ENCODE peak calls at places on chromosomes 5 and 9, in seven cellular contexts. One of them, this sample, is unnamed.

GRCh38 chr9:132557768-132558167 is 24.6 kb upstream of the BARHL1 start:
- DNase-seq in neural progenitor cell: no peak
- DNase-seq in HCT116: no peak
- DNase-seq in MM.1S: no peak
- DNase-seq in GM23248: no peak
- DNase-seq in SK-N-SH: no peak
- DNase-seq in hepatocyte: no peak
- DNase-seq in this sample: no peak

GRCh38 chr5:178130576-178131445 is at the start of gene RMND5B:
- DNase-seq in neural progenitor cell: peak; percentile 91
- DNase-seq in HCT116: peak; percentile 37
- DNase-seq in MM.1S: peak; percentile 91
- DNase-seq in GM23248: peak; percentile 90
- DNase-seq in SK-N-SH: peak; percentile 97
- DNase-seq in hepatocyte: peak; percentile 95
- DNase-seq in this sample: peak; percentile 92

GRCh38 chr5:90932052-90932699 is 373.6 kb downstream of the ADGRV1 start:
- DNase-seq in neural progenitor cell: peak; percentile 80
- DNase-seq in HCT116: peak; percentile 44
- DNase-seq in MM.1S: peak; percentile 29
- DNase-seq in GM23248: peak; percentile 77
- DNase-seq in SK-N-SH: peak; percentile 77
- DNase-seq in hepatocyte: peak; percentile 83
- DNase-seq in this sample: peak; percentile 22

GRCh38 chr5:124735169-124735858 is 11.1 kb downstream of the ZNF608 start:
- DNase-seq in neural progenitor cell: peak; percentile 87
- DNase-seq in HCT116: no peak
- DNase-seq in MM.1S: no peak
- DNase-seq in GM23248: peak; percentile 89
- DNase-seq in SK-N-SH: peak; percentile 80
- DNase-seq in hepatocyte: peak; percentile 80
- DNase-seq in this sample: peak; percentile 73

GRCh38 chr5:16880547-16880946 is 55.5 kb downstream of the MYO10 start:
- DNase-seq in neural progenitor cell: no peak
- DNase-seq in HCT116: no peak
- DNase-seq in MM.1S: no peak
- DNase-seq in GM23248: no peak
- DNase-seq in SK-N-SH: no peak
- DNase-seq in hepatocyte: no peak
- DNase-seq in this sample: no peak

GRCh38 chr5:102138243-102138653 is 157.8 kb downstream of the SLCO4C1 start:
- DNase-seq in neural progenitor cell: no peak
- DNase-seq in HCT116: no peak
- DNase-seq in MM.1S: no peak
- DNase-seq in GM23248: no peak
- DNase-seq in SK-N-SH: no peak
- DNase-seq in hepatocyte: peak; percentile 51
- DNase-seq in this sample: no peak

GRCh38 chr9:136078025-136078424 is 17.1 kb downstream of the NACC2 start:
- DNase-seq in neural progenitor cell: no peak
- DNase-seq in HCT116: no peak
- DNase-seq in MM.1S: no peak
- DNase-seq in GM23248: no peak
- DNase-seq in SK-N-SH: peak; percentile 10
- DNase-seq in hepatocyte: no peak
- DNase-seq in this sample: no peak

GRCh38 chr9:81720450-81721086 is 31.2 kb upstream of the TLE1 start:
- DNase-seq in neural progenitor cell: no peak
- DNase-seq in HCT116: no peak
- DNase-seq in MM.1S: no peak
- DNase-seq in GM23248: no peak
- DNase-seq in SK-N-SH: no peak
- DNase-seq in hepatocyte: no peak
- DNase-seq in this sample: no peak

DNA sequence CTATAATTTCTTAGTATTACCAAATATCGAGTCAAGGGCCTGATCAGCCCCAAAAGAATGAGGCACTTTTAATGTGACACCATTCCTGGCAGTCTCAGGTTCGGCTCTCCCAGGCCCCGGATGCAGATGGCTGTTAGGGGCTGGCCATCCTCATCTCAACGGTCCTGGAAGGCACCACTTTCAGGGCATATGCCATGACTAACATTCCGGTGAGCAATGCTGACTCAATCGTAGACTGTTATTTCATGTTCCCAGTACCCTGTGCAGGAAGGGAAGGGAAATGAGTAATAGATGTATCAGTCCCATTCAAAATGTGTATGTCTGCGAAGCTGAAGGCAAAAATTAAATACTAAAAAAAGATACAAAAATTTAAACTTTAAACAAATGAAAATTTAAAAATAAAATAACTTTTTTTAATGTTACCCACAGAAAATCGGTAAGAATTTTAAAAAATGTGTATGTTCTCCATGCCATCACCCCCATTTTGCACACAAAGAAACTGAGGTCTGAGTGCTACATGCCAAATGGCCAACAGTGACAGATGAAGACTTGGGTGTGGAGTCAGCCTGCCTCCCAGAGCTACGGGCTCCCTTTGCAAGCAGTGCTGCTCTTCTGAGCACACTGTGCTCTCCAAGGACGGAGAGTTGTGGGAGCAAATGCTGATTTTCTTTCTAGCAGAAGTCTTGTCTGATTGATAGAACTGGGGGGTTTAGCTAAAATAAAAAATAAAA is 79.0 kb downstream of the GLDC start:
- DNase-seq in neural progenitor cell: no peak
- DNase-seq in HCT116: peak; percentile 95
- DNase-seq in MM.1S: no peak
- DNase-seq in GM23248: peak; percentile 99
- DNase-seq in SK-N-SH: no peak
- DNase-seq in hepatocyte: peak; percentile 27
- DNase-seq in this sample: no peak
- TF ChIP-seq EZH2phosphoT487 in neural progenitor cell: no peak
- TF ChIP-seq EZH2phosphoT487 in HCT116: no peak
- TF ChIP-seq EZH2phosphoT487 in MM.1S: no peak
- TF ChIP-seq EZH2phosphoT487 in GM23248: no peak
- TF ChIP-seq EZH2phosphoT487 in SK-N-SH: no peak
- TF ChIP-seq EZH2phosphoT487 in hepatocyte: no peak
- TF ChIP-seq EZH2phosphoT487 in this sample: no peak

GRCh38 chr9:37218800-37219425 is 98.5 kb downstream of the ZCCHC7 start:
- DNase-seq in neural progenitor cell: no peak
- DNase-seq in HCT116: no peak
- DNase-seq in MM.1S: no peak
- DNase-seq in GM23248: no peak
- DNase-seq in SK-N-SH: no peak
- DNase-seq in hepatocyte: no peak
- DNase-seq in this sample: no peak

GRCh38 chr9:37217141-37217540 is 96.8 kb downstream of the ZCCHC7 start:
- DNase-seq in neural progenitor cell: no peak
- DNase-seq in HCT116: no peak
- DNase-seq in MM.1S: no peak
- DNase-seq in GM23248: no peak
- DNase-seq in SK-N-SH: no peak
- DNase-seq in hepatocyte: no peak
- DNase-seq in this sample: no peak

GRCh38 chr9:37215456-37216229 is 95.3 kb downstream of the ZCCHC7 start:
- DNase-seq in neural progenitor cell: no peak
- DNase-seq in HCT116: no peak
- DNase-seq in MM.1S: no peak
- DNase-seq in GM23248: peak; percentile 64
- DNase-seq in SK-N-SH: no peak
- DNase-seq in hepatocyte: no peak
- DNase-seq in this sample: no peak

GRCh38 chr9:37220971-37221370 is 100.6 kb downstream of the ZCCHC7 start:
- DNase-seq in neural progenitor cell: no peak
- DNase-seq in HCT116: no peak
- DNase-seq in MM.1S: no peak
- DNase-seq in GM23248: peak; percentile 67
- DNase-seq in SK-N-SH: no peak
- DNase-seq in hepatocyte: no peak
- DNase-seq in this sample: no peak

GRCh38 chr9:37221489-37222106 is 101.2 kb downstream of the ZCCHC7 start:
- DNase-seq in neural progenitor cell: no peak
- DNase-seq in HCT116: no peak
- DNase-seq in MM.1S: no peak
- DNase-seq in GM23248: no peak
- DNase-seq in SK-N-SH: no peak
- DNase-seq in hepatocyte: no peak
- DNase-seq in this sample: no peak
- H3K79me2 ChIP-seq in neural progenitor cell: no peaks in the 10 kb centered on the region
- H3K79me2 ChIP-seq in HCT116: peaks cover 21% of the 10 kb centered on the region
- H3K79me2 ChIP-seq in MM.1S: no peaks in the 10 kb centered on the region
- H3K79me2 ChIP-seq in GM23248: peaks cover 51% of the 10 kb centered on the region
- H3K79me2 ChIP-seq in SK-N-SH: peaks cover 22% of the 10 kb centered on the region
- H3K79me2 ChIP-seq in hepatocyte: no peaks in the 10 kb centered on the region
- H3K79me2 ChIP-seq in this sample: peaks cover 71% of the 10 kb centered on the region

GRCh38 chr5:144567416-144567770 is 396.7 kb downstream of the KCTD16 start:
- DNase-seq in neural progenitor cell: peak; percentile 4
- DNase-seq in HCT116: no peak
- DNase-seq in MM.1S: no peak
- DNase-seq in GM23248: peak; percentile 25
- DNase-seq in SK-N-SH: no peak
- DNase-seq in hepatocyte: no peak
- DNase-seq in this sample: no peak

DNA sequence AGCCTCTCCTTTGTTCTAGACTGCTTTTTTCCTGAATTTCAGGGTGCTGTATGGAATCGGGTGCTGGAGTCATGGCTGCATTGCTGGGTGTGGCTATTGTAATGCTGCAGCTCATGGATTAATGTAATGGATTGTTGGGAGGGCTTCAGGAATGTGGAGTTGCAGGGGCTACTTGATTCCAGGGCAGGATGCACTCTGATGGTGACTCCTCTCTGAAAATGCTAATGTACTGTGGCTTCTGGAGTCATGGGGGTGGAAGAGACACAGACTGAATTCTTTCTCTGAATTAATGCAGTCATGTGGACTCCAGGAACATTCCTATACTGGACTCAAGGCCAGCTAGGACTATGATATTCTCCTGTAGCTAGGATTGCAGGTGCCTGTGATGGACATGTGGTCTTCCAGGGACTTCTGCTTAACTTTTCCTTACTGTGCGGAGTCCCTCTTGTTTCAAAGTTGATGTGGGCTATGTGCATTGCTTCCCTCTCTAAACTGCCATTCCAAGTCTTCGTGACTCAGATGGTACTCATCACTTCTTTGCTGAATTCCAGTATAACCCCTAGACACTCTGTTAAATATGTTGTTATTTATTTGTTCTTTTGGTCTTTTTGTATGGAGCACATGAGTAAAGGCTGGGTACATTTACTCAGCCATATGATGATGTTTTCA is 396.2 kb downstream of the KCTD16 start:
- DNase-seq in neural progenitor cell: no peak
- DNase-seq in HCT116: no peak
- DNase-seq in MM.1S: no peak
- DNase-seq in GM23248: peak; percentile 47
- DNase-seq in SK-N-SH: no peak
- DNase-seq in hepatocyte: no peak
- DNase-seq in this sample: no peak
- H3K9me3 ChIP-seq in neural progenitor cell: no peaks in the 10 kb centered on the region
- H3K9me3 ChIP-seq in HCT116: no peaks in the 10 kb centered on the region
- H3K9me3 ChIP-seq in MM.1S: no peaks in the 10 kb centered on the region
- H3K9me3 ChIP-seq in GM23248: no peaks in the 10 kb centered on the region
- H3K9me3 ChIP-seq in SK-N-SH: peaks cover 9% of the 10 kb centered on the region
- H3K9me3 ChIP-seq in hepatocyte: peaks cover 5% of the 10 kb centered on the region
- H3K9me3 ChIP-seq in this sample: no peaks in the 10 kb centered on the region

GRCh38 chr5:33343661-33344327 is 97.0 kb upstream of the TARS1 start:
- DNase-seq in neural progenitor cell: no peak
- DNase-seq in HCT116: peak; percentile 4
- DNase-seq in MM.1S: no peak
- DNase-seq in GM23248: peak; percentile 89
- DNase-seq in SK-N-SH: no peak
- DNase-seq in hepatocyte: no peak
- DNase-seq in this sample: no peak
- TF ChIP-seq EZH2phosphoT487 in neural progenitor cell: no peak
- TF ChIP-seq EZH2phosphoT487 in HCT116: no peak
- TF ChIP-seq EZH2phosphoT487 in MM.1S: no peak
- TF ChIP-seq EZH2phosphoT487 in GM23248: no peak
- TF ChIP-seq EZH2phosphoT487 in SK-N-SH: no peak
- TF ChIP-seq EZH2phosphoT487 in hepatocyte: no peak
- TF ChIP-seq EZH2phosphoT487 in this sample: no peak